ENCODE peak calls at places on chromosomes 1 and 21, in five cellular contexts. W is endothelial cell; Z is activated CD8-positive, alpha-beta memory T cell treated with anti-CD3 and anti-CD28 coated beads, Interleukin-2, amount 10 ng/mL, durations not matched to agents 7 days and 5 days; V is fibroblast of the conjunctiva; Q is hypothalamus. G is an unnamed sample.

GRCh38 chr1:16905856-16906702 is 10.3 kb downstream of the RNU1-2 start:
- DNase-seq in V (no peak), Q (no peak), Z (no peak), W (no peak), G (peak)

GRCh38 chr1:66443793-66444192 is 90.2 kb upstream of the SGIP1 start:
- DNase-seq in W (no peak), Q (no peak), Z (no peak), V (no peak), G (no peak)

GRCh38 chr21:42195378-42196031 is 23.4 kb upstream of the ABCG1 start:
- DNase-seq in W (no peak), Q (no peak), Z (no peak), V (peak), G (peak)

GRCh38 chr1:67716800-67717199 is 31.8 kb downstream of the GADD45A start:
- DNase-seq in Z (no peak), V (peak), W (no peak), Q (no peak), G (peak)

GRCh38 chr1:225846331-225847310 is 35.6 kb downstream of the TMEM63A start:
- DNase-seq in Z (no peak), Q (no peak), V (no peak), W (no peak), G (no peak)

GRCh38 chr1:56901720-56902119 is 47.1 kb downstream of the C8A start:
- DNase-seq in Q (no peak), V (no peak), Z (no peak), W (no peak), G (no peak)

GRCh38 chr1:89974701-89975470 is 20.0 kb upstream of the ZNF326 start:
- DNase-seq in W (no peak), Q (no peak), Z (no peak), V (peak), G (no peak)

GRCh38 chr1:116826818-116827606 is 72.8 kb downstream of the CD2 start:
- DNase-seq in Z (peak), Q (no peak), W (no peak), V (no peak), G (no peak)

GRCh38 chr21:39874759-39875158 is 7.5 kb downstream of the PCP4 start:
- DNase-seq in Q (no peak), Z (no peak), W (no peak), V (no peak), G (no peak)

GRCh38 chr1:53652441-53653199 is 86.3 kb downstream of the GLIS1 start:
- DNase-seq in V (no peak), W (no peak), Q (no peak), Z (no peak), G (no peak)

GRCh38 chr21:19123053-19123452 is 719.5 kb upstream of the TMPRSS15 start:
- DNase-seq in V (no peak), W (no peak), Z (no peak), Q (no peak), G (no peak)

GRCh38 chr1:236854602-236854978 is 59.5 kb downstream of the MTR start:
- DNase-seq in Z (no peak), V (peak), Q (no peak), W (no peak), G (no peak)

GRCh38 chr1:181251001-181251712 is 162.7 kb downstream of the IER5 start:
- DNase-seq in V (peak), Z (no peak), W (no peak), Q (no peak), G (peak)

GRCh38 chr1:156126043-156126700 is 11.7 kb downstream of the LMNA start:
- DNase-seq in V (peak), Z (peak), W (peak), Q (no peak), G (peak)

GRCh38 chr1:97999320-97999719 is 78.5 kb upstream of the DPYD start:
- DNase-seq in Q (no peak), Z (no peak), V (no peak), W (no peak), G (no peak)

GRCh38 chr1:2314297-2314802 is 77.0 kb downstream of the MORN1 start:
- DNase-seq in W (peak), Q (no peak), Z (no peak), V (peak), G (peak)

GRCh38 chr1:201781447-201781846 is 47.5 kb upstream of the IPO9 start:
- DNase-seq in V (no peak), Z (no peak), Q (no peak), W (no peak), G (no peak)

GRCh38 chr1:172914517-172915144 is 136.1 kb downstream of the TNFSF18 start:
- DNase-seq in Z (no peak), V (no peak), W (no peak), Q (no peak), G (no peak)

GRCh38 chr1:159921700-159922498 is 3.4 kb downstream of the TAGLN2 start:
- DNase-seq in V (no peak), Q (no peak), Z (peak), W (no peak), G (no peak)

GRCh38 chr1:19372136-19372514 is 60.0 kb downstream of the SLC66A1 start:
- DNase-seq in Q (no peak), V (no peak), Z (no peak), W (no peak), G (no peak)

GRCh38 chr1:40308036-40308727 is 8.9 kb downstream of the COL9A2 start:
- DNase-seq in W (no peak), Z (no peak), Q (peak), V (no peak), G (peak)

GRCh38 chr1:105793541-105794146 is 1262.8 kb upstream of the PRMT6 start:
- DNase-seq in V (peak), Z (no peak), W (peak), Q (no peak), G (no peak)

GRCh38 chr1:165442653-165443052 is 2.3 kb downstream of the RXRG start:
- DNase-seq in Z (no peak), W (no peak), V (no peak), Q (no peak), G (no peak)

GRCh38 chr1:40143891-40144575 is 17.2 kb upstream of the RLF start:
- DNase-seq in Q (no peak), V (peak), W (peak), Z (peak), G (peak)

GRCh38 chr1:97063532-97063931 is 341.9 kb downstream of the PTBP2 start:
- DNase-seq in Q (no peak), W (no peak), V (no peak), Z (no peak), G (no peak)

GRCh38 chr1:169680377-169681019 is 30.9 kb downstream of the SELL start:
- DNase-seq in Q (no peak), V (no peak), Z (no peak), W (no peak), G (no peak)

GRCh38 chr1:9714257-9714718 is 62.8 kb downstream of the PIK3CD start:
- DNase-seq in Z (no peak), V (no peak), Q (no peak), W (no peak), G (no peak)

GRCh38 chr1:35935989-35936388 is 5.1 kb downstream of the AGO3 start:
- DNase-seq in V (no peak), W (no peak), Z (no peak), Q (no peak), G (no peak)

GRCh38 chr1:207459008-207459407 is 4.9 kb downstream of the CR2 start:
- DNase-seq in Q (no peak), V (no peak), W (no peak), Z (peak), G (no peak)

GRCh38 chr1:25818569-25818968 is 1.2 kb upstream of the MTFR1L start:
- DNase-seq in Z (no peak), W (no peak), Q (no peak), V (no peak), G (no peak)

GRCh38 chr1:204915856-204916485 is 45.3 kb downstream of the NFASC start:
- DNase-seq in Q (no peak), W (no peak), V (no peak), Z (no peak), G (peak)

GRCh38 chr1:158053276-158053675 is 59.8 kb downstream of the KIRREL1 start:
- DNase-seq in W (no peak), V (no peak), Z (no peak), Q (no peak), G (no peak)

GRCh38 chr1:24969616-24970398 is 39.7 kb upstream of the RUNX3 start:
- DNase-seq in W (no peak), Z (no peak), Q (no peak), V (no peak), G (no peak)

GRCh38 chr1:235266325-235266724 is 61.7 kb downstream of the ARID4B start:
- DNase-seq in Q (no peak), V (peak), Z (no peak), W (no peak), G (no peak)

GRCh38 chr1:183633676-183634343 is 1.8 kb downstream of the ARPC5 start:
- DNase-seq in Z (peak), V (peak), Q (no peak), W (no peak), G (no peak)

GRCh38 chr21:44911384-44912157 is 9.1 kb downstream of the ITGB2 start:
- DNase-seq in V (no peak), Q (peak), Z (peak), W (no peak), G (peak)

GRCh38 chr21:24895885-24896734 is 711.2 kb downstream of the MRPL39 start:
- DNase-seq in Q (no peak), W (peak), V (no peak), Z (no peak), G (no peak)

GRCh38 chr1:53957231-53957818 is 11.2 kb downstream of the LRRC42 start:
- DNase-seq in Z (no peak), W (no peak), V (no peak), Q (no peak), G (peak)

GRCh38 chr1:59046730-59047157 is 250.2 kb upstream of the FGGY start:
- DNase-seq in W (no peak), V (no peak), Q (no peak), Z (peak), G (no peak)

GRCh38 chr1:4621646-4622045 is 32.8 kb upstream of the AJAP1 start:
- DNase-seq in V (no peak), Q (no peak), Z (no peak), W (no peak), G (no peak)